ENCODE peak calls at places on chromosomes 5 and 9, in six cellular contexts. I, A, Q, X, V and R are unnamed samples.

GRCh38 chr9:16642421-16643109 is 227.9 kb downstream of the BNC2 start:
- DNase-seq in I (no peak), A (no peak), Q (no peak), X (no peak), V (peak; percentile 43), R (no peak)

GRCh38 chr5:175873090-175873454 is 1.7 kb downstream of the CPLX2 start:
- DNase-seq in I (no peak), A (no peak), Q (no peak), X (no peak), V (no peak), R (no peak)

GRCh38 chr5:136364307-136364706 is 1.0 kb downstream of the TRPC7 start:
- DNase-seq in I (no peak), A (peak; percentile 12), Q (no peak), X (no peak), V (no peak), R (no peak)

GRCh38 chr5:15008476-15008875 is 136.9 kb upstream of the ANKH start:
- DNase-seq in I (no peak), A (no peak), Q (peak; percentile 99), X (peak; percentile 98), V (peak; percentile 97), R (no peak)

GRCh38 chr9:18438300-18438925 is 35.5 kb upstream of the ADAMTSL1 start:
- DNase-seq in I (peak; percentile 39), A (no peak), Q (peak; percentile 50), X (peak; percentile 82), V (peak; percentile 74), R (no peak)

GRCh38 chr5:146218163-146218562 is 14.8 kb downstream of the RBM27 start:
- DNase-seq in I (no peak), A (no peak), Q (no peak), X (no peak), V (no peak), R (no peak)

GRCh38 chr5:80885698-80886000 is 74.5 kb upstream of the RASGRF2 start:
- DNase-seq in I (no peak), A (no peak), Q (no peak), X (no peak), V (no peak), R (no peak)

GRCh38 chr5:177472460-177473441 is 683 bp downstream of the DBN1 start:
- DNase-seq in I (no peak), A (peak; percentile 56), Q (no peak), X (peak; percentile 82), V (peak; percentile 55), R (no peak)

GRCh38 chr5:147036691-147037245 is 158.2 kb upstream of the PPP2R2B start:
- DNase-seq in I (no peak), A (no peak), Q (no peak), X (no peak), V (no peak), R (no peak)

GRCh38 chr9:82949203-82949602 is 113.7 kb downstream of the RASEF start:
- DNase-seq in I (no peak), A (no peak), Q (no peak), X (no peak), V (no peak), R (no peak)

GRCh38 chr5:154118832-154119442 is 71.6 kb upstream of the GALNT10 start:
- DNase-seq in I (no peak), A (no peak), Q (peak; percentile 1), X (no peak), V (peak; percentile 63), R (no peak)

GRCh38 chr5:171808453-171808852 is 22.8 kb downstream of the SMIM23 start:
- DNase-seq in I (no peak), A (no peak), Q (no peak), X (no peak), V (no peak), R (no peak)

GRCh38 chr5:73454379-73455036 is 5.9 kb upstream of the FOXD1 start:
- DNase-seq in I (peak; percentile 49), A (peak; percentile 56), Q (peak; percentile 58), X (no peak), V (peak; percentile 57), R (no peak)